ENCODE peak calls at places on chromosome 12, in four cellular contexts. One of them, this sample, is unnamed.

GRCh38 chr12:113990548-113991223 is 24.6 kb upstream of the RBM19 start:
- DNase-seq in body of pancreas: no peak
- DNase-seq in astrocyte: no peak
- DNase-seq in endodermal cell: peak
- DNase-seq in this sample: no peak

GRCh38 chr12:132851465-132851864 is 22.8 kb upstream of the GOLGA3 start:
- DNase-seq in astrocyte: no peak
- DNase-seq in endodermal cell: no peak
- DNase-seq in body of pancreas: no peak
- DNase-seq in this sample: no peak

GRCh38 chr12:65787056-65787855 is 37.0 kb upstream of the HMGA2 start:
- DNase-seq in astrocyte: no peak
- DNase-seq in endodermal cell: no peak
- DNase-seq in body of pancreas: no peak
- DNase-seq in this sample: no peak

GRCh38 chr12:54378791-54379400 is 5.6 kb downstream of the ZNF385A start:
- DNase-seq in astrocyte: no peak
- DNase-seq in endodermal cell: peak
- DNase-seq in body of pancreas: peak
- DNase-seq in this sample: no peak

GRCh38 chr12:109944975-109945374 is 44.9 kb downstream of the TCHP start:
- DNase-seq in body of pancreas: no peak
- DNase-seq in astrocyte: peak
- DNase-seq in endodermal cell: peak
- DNase-seq in this sample: peak

GRCh38 chr12:109387425-109388166 is 39.9 kb downstream of the MYO1H start:
- DNase-seq in endodermal cell: peak
- DNase-seq in astrocyte: no peak
- DNase-seq in body of pancreas: no peak
- DNase-seq in this sample: peak

GRCh38 chr12:5748027-5748426 is 197.0 kb downstream of the ANO2 start:
- DNase-seq in astrocyte: no peak
- DNase-seq in body of pancreas: no peak
- DNase-seq in endodermal cell: peak
- DNase-seq in this sample: no peak

GRCh38 chr12:79927772-79928474 is 7.0 kb downstream of the PPP1R12A start:
- DNase-seq in astrocyte: peak
- DNase-seq in body of pancreas: no peak
- DNase-seq in endodermal cell: no peak
- DNase-seq in this sample: no peak

GRCh38 chr12:82797480-82797879 is 110.8 kb downstream of the TMTC2 start:
- DNase-seq in astrocyte: no peak
- DNase-seq in body of pancreas: no peak
- DNase-seq in endodermal cell: no peak
- DNase-seq in this sample: no peak

GRCh38 chr12:103326190-103326589 is 169.6 kb downstream of the C12orf42 start:
- DNase-seq in body of pancreas: no peak
- DNase-seq in astrocyte: no peak
- DNase-seq in endodermal cell: peak
- DNase-seq in this sample: no peak

GRCh38 chr12:71768900-71769299 is 14.2 kb downstream of the RAB21 start:
- DNase-seq in body of pancreas: no peak
- DNase-seq in endodermal cell: no peak
- DNase-seq in astrocyte: no peak
- DNase-seq in this sample: no peak

GRCh38 chr12:218221-218620 is 4.3 kb upstream of the SLC6A12 start:
- DNase-seq in endodermal cell: no peak
- DNase-seq in body of pancreas: no peak
- DNase-seq in astrocyte: no peak
- DNase-seq in this sample: no peak

GRCh38 chr12:221736-222135 is 7.8 kb upstream of the SLC6A12 start:
- DNase-seq in endodermal cell: no peak
- DNase-seq in astrocyte: no peak
- DNase-seq in body of pancreas: no peak
- DNase-seq in this sample: no peak

GRCh38 chr12:218728-219590 is 5.0 kb upstream of the SLC6A12 start:
- DNase-seq in endodermal cell: no peak
- DNase-seq in body of pancreas: no peak
- DNase-seq in astrocyte: no peak
- DNase-seq in this sample: no peak

GRCh38 chr12:220946-221550 is 7.1 kb upstream of the SLC6A12 start:
- DNase-seq in astrocyte: no peak
- DNase-seq in endodermal cell: no peak
- DNase-seq in body of pancreas: no peak
- DNase-seq in this sample: no peak

GRCh38 chr12:219891-220352 is 6.0 kb upstream of the SLC6A12 start:
- DNase-seq in astrocyte: peak
- DNase-seq in body of pancreas: peak
- DNase-seq in endodermal cell: peak
- DNase-seq in this sample: peak
- TF ChIP-seq CTCF in astrocyte: peak
- TF ChIP-seq CTCF in body of pancreas: peak
- TF ChIP-seq CTCF in endodermal cell: peak
- TF ChIP-seq CTCF in this sample: peak

GRCh38 chr12:49733219-49734017 is 7.9 kb upstream of the TMBIM6 start:
- DNase-seq in body of pancreas: no peak
- DNase-seq in endodermal cell: peak
- DNase-seq in astrocyte: no peak
- DNase-seq in this sample: no peak
- TF ChIP-seq CTCF in body of pancreas: no peak
- TF ChIP-seq CTCF in endodermal cell: peak
- TF ChIP-seq CTCF in astrocyte: no peak
- TF ChIP-seq CTCF in this sample: peak

DNA sequence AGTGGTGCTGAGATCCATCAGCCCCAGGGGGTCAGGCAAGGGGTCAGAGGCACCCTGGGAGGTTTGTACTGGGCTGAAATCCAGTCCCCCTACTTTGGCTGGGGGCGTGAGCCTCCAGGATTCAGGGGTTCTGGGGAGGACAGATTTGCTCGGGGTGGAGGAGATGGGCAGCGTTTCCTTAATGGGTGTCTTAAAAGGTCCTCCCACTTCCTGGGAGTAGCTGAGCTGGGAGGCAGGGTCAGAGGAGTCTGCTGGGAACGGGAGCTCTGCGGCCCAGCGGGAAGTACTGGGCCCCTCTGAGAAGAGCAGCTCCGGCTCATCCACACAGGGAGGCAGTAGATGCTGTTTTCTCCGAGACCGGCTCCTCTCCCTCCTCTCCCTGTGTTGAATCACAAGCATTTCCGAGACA is 2.1 kb upstream of the TEX52 start:
- DNase-seq in astrocyte: no peak
- DNase-seq in endodermal cell: no peak
- DNase-seq in body of pancreas: no peak
- DNase-seq in this sample: no peak
- TF ChIP-seq CTCF in astrocyte: no peak
- TF ChIP-seq CTCF in endodermal cell: no peak
- TF ChIP-seq CTCF in body of pancreas: no peak
- TF ChIP-seq CTCF in this sample: no peak

DNA sequence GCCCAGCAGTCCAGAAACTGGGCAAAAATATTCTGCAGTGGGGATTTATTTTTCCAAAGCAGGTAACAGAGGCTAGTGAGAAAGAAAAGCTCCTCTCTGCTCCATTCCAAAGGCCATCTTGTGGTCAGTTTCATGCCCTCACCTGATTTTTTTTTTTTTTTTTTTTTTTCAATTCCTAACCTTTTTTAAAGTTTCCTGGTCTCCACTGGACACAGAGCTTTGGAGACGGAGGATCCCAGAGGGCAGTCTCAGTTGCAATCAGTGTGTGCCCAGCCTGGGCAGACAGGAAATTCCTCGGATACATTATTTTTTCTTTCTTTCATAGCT is 178.7 kb upstream of the BCL2L14 start:
- DNase-seq in endodermal cell: no peak
- DNase-seq in body of pancreas: no peak
- DNase-seq in astrocyte: no peak
- DNase-seq in this sample: no peak
- TF ChIP-seq CTCF in endodermal cell: peak
- TF ChIP-seq CTCF in body of pancreas: peak
- TF ChIP-seq CTCF in astrocyte: no peak
- TF ChIP-seq CTCF in this sample: peak

GRCh38 chr12:51985136-51985835 is 21.5 kb upstream of the TAMALIN start:
- DNase-seq in endodermal cell: no peak
- DNase-seq in astrocyte: no peak
- DNase-seq in body of pancreas: no peak
- DNase-seq in this sample: no peak
- TF ChIP-seq CTCF in endodermal cell: no peak
- TF ChIP-seq CTCF in astrocyte: no peak
- TF ChIP-seq CTCF in body of pancreas: no peak
- TF ChIP-seq CTCF in this sample: no peak

GRCh38 chr12:8917031-8917430 is 2.7 kb downstream of the PHC1 start:
- DNase-seq in body of pancreas: no peak
- DNase-seq in astrocyte: no peak
- DNase-seq in endodermal cell: no peak
- DNase-seq in this sample: no peak

GRCh38 chr12:8917751-8918150 is 3.4 kb downstream of the PHC1 start:
- DNase-seq in astrocyte: no peak
- DNase-seq in endodermal cell: no peak
- DNase-seq in body of pancreas: no peak
- DNase-seq in this sample: no peak

GRCh38 chr12:8922544-8922943 is 8.2 kb downstream of the PHC1 start:
- DNase-seq in astrocyte: no peak
- DNase-seq in endodermal cell: peak
- DNase-seq in body of pancreas: no peak
- DNase-seq in this sample: no peak
- TF ChIP-seq CTCF in astrocyte: no peak
- TF ChIP-seq CTCF in endodermal cell: peak
- TF ChIP-seq CTCF in body of pancreas: no peak
- TF ChIP-seq CTCF in this sample: no peak

DNA sequence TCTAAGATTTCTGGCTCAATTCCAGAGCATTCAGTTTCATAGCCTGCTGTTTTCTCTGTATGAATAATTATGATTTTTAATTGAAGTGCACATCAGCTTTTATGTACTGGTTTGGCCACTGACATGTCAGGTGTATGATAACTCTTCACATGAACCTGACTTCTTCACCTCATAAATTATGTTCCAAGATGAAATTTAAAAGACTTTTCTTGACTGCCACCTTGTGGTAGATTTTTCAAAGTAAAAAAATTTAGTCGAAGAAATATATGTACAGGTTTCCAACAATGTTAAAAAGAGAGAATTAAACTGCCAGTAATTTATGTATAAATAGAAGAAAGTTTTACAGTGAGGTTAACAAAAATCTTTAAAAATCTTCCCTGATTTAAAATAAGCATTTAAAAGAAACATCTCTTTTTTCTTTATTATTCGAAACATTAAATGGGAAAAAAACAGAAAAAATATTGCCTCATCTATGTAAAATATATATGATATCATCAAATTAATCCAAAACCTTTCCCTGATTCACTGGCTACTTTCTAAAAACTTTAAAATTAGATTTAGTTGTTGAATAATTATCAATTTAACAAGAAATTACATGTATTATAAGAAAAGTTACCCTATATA is 124.9 kb upstream of the ATXN7L3B start:
- DNase-seq in body of pancreas: no peak
- DNase-seq in endodermal cell: no peak
- DNase-seq in astrocyte: peak
- DNase-seq in this sample: peak
- TF ChIP-seq CTCF in body of pancreas: peak
- TF ChIP-seq CTCF in endodermal cell: peak
- TF ChIP-seq CTCF in astrocyte: peak
- TF ChIP-seq CTCF in this sample: peak

GRCh38 chr12:78483767-78484315 is 380.7 kb upstream of the SYT1 start:
- DNase-seq in astrocyte: peak
- DNase-seq in endodermal cell: no peak
- DNase-seq in body of pancreas: no peak
- DNase-seq in this sample: no peak
- TF ChIP-seq CTCF in astrocyte: no peak
- TF ChIP-seq CTCF in endodermal cell: no peak
- TF ChIP-seq CTCF in body of pancreas: no peak
- TF ChIP-seq CTCF in this sample: no peak